ENCODE peak calls at places on chromosomes 4 and X, in seven cellular contexts. W is tibial nerve, J is NCI-H748 treated with DMSO at 0.1 percent for 48 hours, C is mesenchymal stem cell, M is NCI-H187 treated with DMSO at 0.1 percent for 48 hours, Z is ovary, N is neuronal stem cell. P is an unnamed sample.

GRCh38 chrX:341541-342101 is 23.0 kb upstream of the GTPBP6 start:
- DNase-seq in M (no peak), N (no peak), W (no peak), J (no peak), Z (peak), C (no peak), P (no peak)

GRCh38 chr4:168618577-168619265 is 121.9 kb downstream of the PALLD start:
- DNase-seq in N (no peak), M (no peak), W (no peak), C (no peak), Z (no peak), J (no peak), P (no peak)

GRCh38 chr4:86948276-86948675 is 13.5 kb downstream of the AFF1 start:
- DNase-seq in M (peak), C (no peak), N (no peak), Z (no peak), W (no peak), J (no peak), P (no peak)

GRCh38 chr4:119034276-119035008 is 101.2 kb upstream of the MYOZ2 start:
- DNase-seq in M (no peak), N (no peak), Z (no peak), J (no peak), C (no peak), W (no peak), P (no peak)

GRCh38 chrX:45228126-45228525 is 27.4 kb upstream of the DIPK2B start:
- DNase-seq in Z (no peak), J (no peak), C (no peak), N (no peak), W (no peak), M (no peak), P (no peak)

GRCh38 chr4:86015412-86016350 is 344.2 kb downstream of the MAPK10 start:
- DNase-seq in J (no peak), C (no peak), M (no peak), W (no peak), Z (no peak), N (no peak), P (no peak)

GRCh38 chr4:159010563-159011260 is 92.2 kb upstream of the RAPGEF2 start:
- DNase-seq in W (peak), M (no peak), N (no peak), J (peak), Z (peak), C (no peak), P (no peak)

GRCh38 chr4:4995103-4995761 is 24.0 kb downstream of the CYTL1 start:
- DNase-seq in J (peak), W (peak), Z (peak), M (no peak), C (peak), N (peak), P (peak)

GRCh38 chrX:63920875-63921274 is 135.9 kb upstream of the ARHGEF9 start:
- DNase-seq in C (no peak), J (no peak), Z (no peak), W (no peak), N (no peak), M (no peak), P (no peak)

GRCh38 chr4:98027827-98028226 is 115.4 kb downstream of the STPG2 start:
- DNase-seq in J (no peak), W (no peak), M (no peak), C (no peak), Z (no peak), N (no peak), P (no peak)

GRCh38 chr4:121654738-121655137 is 42.0 kb downstream of the ANXA5 start:
- DNase-seq in J (no peak), W (no peak), Z (no peak), N (no peak), C (no peak), M (no peak), P (no peak)

GRCh38 chr4:76704133-76704881 is 193.6 kb downstream of the SOWAHB start:
- DNase-seq in N (no peak), C (peak), W (no peak), Z (no peak), J (no peak), M (no peak), P (no peak)

GRCh38 chr4:20337261-20337664 is 85.6 kb downstream of the SLIT2 start:
- DNase-seq in Z (no peak), J (no peak), C (no peak), N (no peak), M (no peak), W (no peak), P (no peak)

GRCh38 chrX:23901065-23901464 is 6.7 kb downstream of the APOO start:
- DNase-seq in N (no peak), W (no peak), C (peak), Z (no peak), J (no peak), M (no peak), P (no peak)

GRCh38 chrX:8748855-8749254 is 16.9 kb upstream of the ANOS1 start:
- DNase-seq in J (peak), Z (no peak), C (peak), W (no peak), N (no peak), M (no peak), P (no peak)

GRCh38 chrX:113353134-113353533 is 512.5 kb upstream of the AMOT start:
- DNase-seq in W (no peak), M (no peak), C (no peak), Z (no peak), J (no peak), N (no peak), P (no peak)

GRCh38 chrX:72376124-72376523 is 70.4 kb upstream of the CITED1 start:
- DNase-seq in Z (no peak), M (no peak), N (no peak), J (no peak), C (no peak), W (no peak), P (no peak)

GRCh38 chr4:108350332-108350731 is 181.6 kb upstream of the LEF1 start:
- DNase-seq in N (no peak), J (no peak), W (no peak), M (no peak), Z (no peak), C (no peak), P (no peak)

GRCh38 chr4:48016141-48017107 is at the start of the genes CNGA1 and NIPAL1:
- DNase-seq in J (peak), Z (peak), C (peak), M (no peak), W (peak), N (peak), P (no peak)

GRCh38 chrX:72169008-72169728 is 12.4 kb upstream of the PIN4 start:
- DNase-seq in C (no peak), J (no peak), Z (no peak), W (no peak), N (no peak), M (no peak), P (no peak)

GRCh38 chr4:8901335-8901734 is 29.7 kb upstream of the HMX1 start:
- DNase-seq in Z (no peak), N (no peak), M (no peak), C (no peak), W (no peak), J (no peak), P (no peak)

GRCh38 chr4:7214359-7214758 is 22.0 kb downstream of the SORCS2 start:
- DNase-seq in M (no peak), N (no peak), W (no peak), C (no peak), Z (no peak), J (no peak), P (no peak)

GRCh38 chr4:133969202-133969873 is 232.3 kb downstream of the PABPC4L start:
- DNase-seq in Z (no peak), M (no peak), N (no peak), J (peak), W (no peak), C (peak), P (no peak)

GRCh38 chr4:185894481-185894880 is 82.5 kb upstream of the SORBS2 start:
- DNase-seq in Z (no peak), M (no peak), C (no peak), N (no peak), W (no peak), J (no peak), P (no peak)

GRCh38 chr4:139815646-139816601 is 150.3 kb downstream of the MGST2 start:
- DNase-seq in M (no peak), N (peak), J (no peak), Z (peak), W (no peak), C (peak), P (no peak)

GRCh38 chrX:153650959-153651358 is 4.0 kb downstream of the DUSP9 start:
- DNase-seq in W (no peak), N (no peak), Z (no peak), C (no peak), J (no peak), M (no peak), P (no peak)

GRCh38 chr4:52234539-52235174 is 183.6 kb downstream of the SPATA18 start:
- DNase-seq in N (peak), J (peak), Z (peak), C (peak), M (peak), W (no peak), P (no peak)

GRCh38 chr4:106034205-106034604 is 138.9 kb downstream of the NPNT start:
- DNase-seq in C (peak), J (no peak), N (no peak), W (no peak), Z (no peak), M (no peak), P (no peak)

GRCh38 chr4:183468210-183469095 is 24.0 kb downstream of the CDKN2AIP start:
- DNase-seq in M (no peak), C (peak), Z (no peak), W (no peak), N (no peak), J (no peak), P (peak)

GRCh38 chr4:73869130-73870055 is at the start of gene CXCL1:
- DNase-seq in J (no peak), W (peak), C (peak), N (peak), Z (peak), M (no peak), P (no peak)